ENCODE peak calls at places on chromosome 6, in five cellular contexts. One of them, this sample, is unnamed.

GRCh38 chr6:168099201-168100010 is 20.4 kb upstream of the FRMD1 start:
- DNase-seq in HCT116: no peak
- DNase-seq in left lung: no peak
- DNase-seq in aorta: peak; percentile 33
- DNase-seq in CD4-positive, CD25-positive, alpha-beta regulatory T cell: no peak
- DNase-seq in this sample: no peak

GRCh38 chr6:87237804-87238203 is 82.4 kb downstream of the ZNF292 start:
- DNase-seq in HCT116: peak; percentile 18
- DNase-seq in left lung: no peak
- DNase-seq in aorta: no peak
- DNase-seq in CD4-positive, CD25-positive, alpha-beta regulatory T cell: peak; percentile 38
- DNase-seq in this sample: no peak

GRCh38 chr6:46513533-46513932 is 22.3 kb upstream of the RCAN2 start:
- DNase-seq in HCT116: no peak
- DNase-seq in left lung: no peak
- DNase-seq in aorta: no peak
- DNase-seq in CD4-positive, CD25-positive, alpha-beta regulatory T cell: no peak
- DNase-seq in this sample: no peak

GRCh38 chr6:144264270-144265060 is 20.7 kb upstream of the UTRN start:
- DNase-seq in HCT116: peak; percentile 71
- DNase-seq in left lung: no peak
- DNase-seq in aorta: peak; percentile 59
- DNase-seq in CD4-positive, CD25-positive, alpha-beta regulatory T cell: no peak
- DNase-seq in this sample: no peak

GRCh38 chr6:111096246-111096645 is 8.9 kb downstream of the SLC16A10 start:
- DNase-seq in HCT116: no peak
- DNase-seq in left lung: no peak
- DNase-seq in aorta: no peak
- DNase-seq in CD4-positive, CD25-positive, alpha-beta regulatory T cell: peak; percentile 73
- DNase-seq in this sample: peak; percentile 75

GRCh38 chr6:155347800-155348199 is 33.5 kb upstream of the TFB1M start:
- DNase-seq in HCT116: no peak
- DNase-seq in left lung: no peak
- DNase-seq in aorta: no peak
- DNase-seq in CD4-positive, CD25-positive, alpha-beta regulatory T cell: no peak
- DNase-seq in this sample: no peak

GRCh38 chr6:155311076-155311475 is 3.2 kb downstream of the TFB1M start:
- DNase-seq in HCT116: no peak
- DNase-seq in left lung: no peak
- DNase-seq in aorta: no peak
- DNase-seq in CD4-positive, CD25-positive, alpha-beta regulatory T cell: no peak
- DNase-seq in this sample: no peak

GRCh38 chr6:49849121-49849907 is 17.0 kb downstream of the CRISP1 start:
- DNase-seq in HCT116: peak; percentile 56
- DNase-seq in left lung: no peak
- DNase-seq in aorta: no peak
- DNase-seq in CD4-positive, CD25-positive, alpha-beta regulatory T cell: peak; percentile 42
- DNase-seq in this sample: peak; percentile 30

GRCh38 chr6:169337881-169338445 is 84.3 kb upstream of the THBS2 start:
- DNase-seq in HCT116: no peak
- DNase-seq in left lung: no peak
- DNase-seq in aorta: no peak
- DNase-seq in CD4-positive, CD25-positive, alpha-beta regulatory T cell: no peak
- DNase-seq in this sample: no peak

GRCh38 chr6:7912024-7912423 is 1.4 kb upstream of the TXNDC5 start:
- DNase-seq in HCT116: no peak
- DNase-seq in left lung: no peak
- DNase-seq in aorta: no peak
- DNase-seq in CD4-positive, CD25-positive, alpha-beta regulatory T cell: no peak
- DNase-seq in this sample: no peak

DNA sequence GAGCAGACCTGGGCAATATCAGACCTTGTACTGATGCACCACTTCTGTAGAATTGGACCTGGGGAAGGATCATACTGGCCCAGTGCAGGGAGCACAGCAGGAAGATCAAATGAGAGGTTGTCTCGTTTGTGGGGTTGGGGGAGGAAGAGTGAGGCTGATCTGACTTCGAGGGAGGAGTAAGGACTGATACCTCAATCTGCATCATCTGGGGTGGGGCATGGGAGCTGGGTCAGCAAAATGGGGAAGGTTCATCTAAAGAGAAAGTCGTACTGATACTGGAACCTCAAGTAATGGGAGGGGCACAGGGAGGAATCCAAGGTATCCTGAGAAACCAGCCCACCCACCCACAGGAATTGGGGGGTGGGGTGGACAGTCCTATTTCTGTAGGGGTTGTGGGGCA is 3.7 kb downstream of the RNF39 start:
- DNase-seq in HCT116: no peak
- DNase-seq in left lung: no peak
- DNase-seq in aorta: no peak
- DNase-seq in CD4-positive, CD25-positive, alpha-beta regulatory T cell: no peak
- DNase-seq in this sample: no peak
- H3K27me3 ChIP-seq in HCT116: no peaks in the 10 kb centered on the region
- H3K27me3 ChIP-seq in left lung: peaks cover 19% of the 10 kb centered on the region
- H3K27me3 ChIP-seq in aorta: no peaks in the 10 kb centered on the region
- H3K27me3 ChIP-seq in CD4-positive, CD25-positive, alpha-beta regulatory T cell: peaks cover 26% of the 10 kb centered on the region
- H3K27me3 ChIP-seq in this sample: no peaks in the 10 kb centered on the region

GRCh38 chr6:31658158-31658688 is 2.4 kb downstream of the C6orf47 start:
- DNase-seq in HCT116: no peak
- DNase-seq in left lung: peak; percentile 40
- DNase-seq in aorta: no peak
- DNase-seq in CD4-positive, CD25-positive, alpha-beta regulatory T cell: no peak
- DNase-seq in this sample: no peak
- H3K4me3 ChIP-seq in HCT116: no peak overlapping the region
- H3K4me3 ChIP-seq in left lung: no peak overlapping the region
- H3K4me3 ChIP-seq in aorta: no peak overlapping the region
- H3K4me3 ChIP-seq in CD4-positive, CD25-positive, alpha-beta regulatory T cell: no peak overlapping the region
- H3K4me3 ChIP-seq in this sample: no peak overlapping the region

DNA sequence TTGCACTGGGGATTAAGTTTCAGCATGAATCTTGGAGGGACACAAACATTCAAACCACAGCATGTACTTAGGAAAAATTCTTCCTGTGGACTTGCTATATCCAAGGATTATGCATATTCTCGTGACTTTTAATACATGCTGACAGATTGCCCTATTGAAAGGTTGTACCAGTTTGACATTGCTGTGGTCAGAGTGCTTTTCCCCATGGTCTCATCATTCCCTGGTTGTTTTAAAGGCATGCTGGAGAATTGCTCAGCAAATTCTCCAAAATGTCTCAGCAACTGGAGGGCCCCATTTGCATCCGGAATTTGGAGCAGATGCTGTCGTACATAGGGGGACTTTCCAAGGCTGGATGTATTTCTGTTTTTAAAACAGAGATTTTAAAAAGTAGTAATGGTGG is 7.4 kb downstream of the HECA start:
- DNase-seq in HCT116: no peak
- DNase-seq in left lung: no peak
- DNase-seq in aorta: no peak
- DNase-seq in CD4-positive, CD25-positive, alpha-beta regulatory T cell: no peak
- DNase-seq in this sample: no peak
- H3K4me1 ChIP-seq in HCT116: no peaks in the 10 kb centered on the region
- H3K4me1 ChIP-seq in left lung: peaks cover 71% of the 10 kb centered on the region
- H3K4me1 ChIP-seq in aorta: peaks cover 8% of the 10 kb centered on the region
- H3K4me1 ChIP-seq in CD4-positive, CD25-positive, alpha-beta regulatory T cell: peaks cover 87% of the 10 kb centered on the region
- H3K4me1 ChIP-seq in this sample: peaks cover 65% of the 10 kb centered on the region

GRCh38 chr6:43274127-43274915 is 23.7 kb upstream of the SLC22A7 start:
- DNase-seq in HCT116: no peak
- DNase-seq in left lung: no peak
- DNase-seq in aorta: no peak
- DNase-seq in CD4-positive, CD25-positive, alpha-beta regulatory T cell: no peak
- DNase-seq in this sample: no peak

GRCh38 chr6:43275782-43276179 is 22.3 kb upstream of the SLC22A7 start:
- DNase-seq in HCT116: no peak
- DNase-seq in left lung: peak; percentile 27
- DNase-seq in aorta: no peak
- DNase-seq in CD4-positive, CD25-positive, alpha-beta regulatory T cell: peak; percentile 19
- DNase-seq in this sample: no peak

GRCh38 chr6:43274916-43275597 is 23.0 kb upstream of the SLC22A7 start:
- DNase-seq in HCT116: no peak
- DNase-seq in left lung: peak; percentile 78
- DNase-seq in aorta: no peak
- DNase-seq in CD4-positive, CD25-positive, alpha-beta regulatory T cell: no peak
- DNase-seq in this sample: peak; percentile 10

GRCh38 chr6:43271944-43272343 is 26.1 kb upstream of the SLC22A7 start:
- DNase-seq in HCT116: no peak
- DNase-seq in left lung: no peak
- DNase-seq in aorta: no peak
- DNase-seq in CD4-positive, CD25-positive, alpha-beta regulatory T cell: no peak
- DNase-seq in this sample: no peak

DNA sequence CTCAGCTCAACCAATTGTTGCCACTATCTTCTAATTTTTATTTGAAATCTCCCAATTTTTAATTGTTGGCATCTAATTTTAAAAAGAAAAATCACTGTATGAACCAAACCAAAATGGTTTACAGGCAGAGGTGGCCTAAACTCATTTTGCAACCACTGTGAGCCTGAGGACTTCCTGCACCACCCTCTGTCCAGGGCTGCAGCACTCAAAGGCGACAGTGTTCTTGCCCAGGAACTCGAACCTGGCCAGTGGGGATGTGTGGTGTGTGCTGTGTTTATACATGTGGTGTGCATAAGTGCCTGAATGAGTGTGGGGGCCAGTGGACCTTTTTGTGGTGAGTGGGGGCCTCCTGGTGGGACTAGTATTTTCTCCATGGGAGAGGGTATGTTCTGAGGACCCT is 24.4 kb upstream of the SLC22A7 start:
- DNase-seq in HCT116: no peak
- DNase-seq in left lung: no peak
- DNase-seq in aorta: no peak
- DNase-seq in CD4-positive, CD25-positive, alpha-beta regulatory T cell: no peak
- DNase-seq in this sample: no peak
- H3K27me3 ChIP-seq in HCT116: no peaks in the 10 kb centered on the region
- H3K27me3 ChIP-seq in left lung: peaks cover 17% of the 10 kb centered on the region
- H3K27me3 ChIP-seq in aorta: no peaks in the 10 kb centered on the region
- H3K27me3 ChIP-seq in CD4-positive, CD25-positive, alpha-beta regulatory T cell: peaks cover 3% of the 10 kb centered on the region
- H3K27me3 ChIP-seq in this sample: no peaks in the 10 kb centered on the region

DNA sequence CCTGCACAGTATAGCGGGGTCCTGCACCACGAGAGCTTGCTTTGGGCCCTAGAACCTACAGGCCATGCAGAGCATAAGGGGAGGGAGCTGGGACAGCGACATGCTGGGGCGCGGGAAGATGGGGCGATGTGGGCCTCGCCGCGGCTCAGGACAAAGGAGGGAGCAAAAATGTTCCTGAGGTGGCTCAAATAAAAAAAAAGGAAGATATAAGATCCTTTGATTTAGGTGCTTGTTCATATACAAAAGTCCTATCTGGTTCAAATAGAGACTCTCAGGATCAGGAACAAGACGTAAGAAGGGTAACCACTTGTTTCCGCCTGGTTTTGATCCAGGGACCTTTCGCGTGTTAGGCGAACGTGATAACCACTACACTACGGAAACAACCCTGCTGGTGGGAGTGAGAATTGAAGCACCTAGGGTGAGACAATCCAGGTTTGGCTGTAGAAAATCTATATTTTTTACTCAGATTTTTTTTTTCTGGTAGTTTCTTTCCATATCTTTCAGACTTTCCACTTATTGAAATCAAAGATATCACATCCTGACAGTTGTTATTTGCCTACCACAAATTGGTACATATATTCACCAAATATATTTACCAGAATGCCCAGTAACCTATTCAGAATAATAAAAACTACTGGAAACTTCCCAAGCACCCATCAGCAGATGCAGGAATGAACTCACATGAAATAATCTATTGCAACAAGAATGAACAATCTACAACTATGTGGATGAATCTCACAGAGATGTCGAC is 177.9 kb upstream of the ZNF184 start:
- DNase-seq in HCT116: peak; percentile 78
- DNase-seq in left lung: no peak
- DNase-seq in aorta: no peak
- DNase-seq in CD4-positive, CD25-positive, alpha-beta regulatory T cell: peak; percentile 62
- DNase-seq in this sample: no peak
- H3K4me3 ChIP-seq in HCT116: peak overlapping the region; percentile 2
- H3K4me3 ChIP-seq in left lung: no peak overlapping the region
- H3K4me3 ChIP-seq in aorta: no peak overlapping the region
- H3K4me3 ChIP-seq in CD4-positive, CD25-positive, alpha-beta regulatory T cell: no peak overlapping the region
- H3K4me3 ChIP-seq in this sample: no peak overlapping the region

GRCh38 chr6:109296305-109296915 is 85.9 kb downstream of the CD164 start:
- DNase-seq in HCT116: no peak
- DNase-seq in left lung: no peak
- DNase-seq in aorta: no peak
- DNase-seq in CD4-positive, CD25-positive, alpha-beta regulatory T cell: no peak
- DNase-seq in this sample: no peak
- H3K4me1 ChIP-seq in HCT116: peaks cover 14% of the 10 kb centered on the region
- H3K4me1 ChIP-seq in left lung: no peaks in the 10 kb centered on the region
- H3K4me1 ChIP-seq in aorta: no peaks in the 10 kb centered on the region
- H3K4me1 ChIP-seq in CD4-positive, CD25-positive, alpha-beta regulatory T cell: no peaks in the 10 kb centered on the region
- H3K4me1 ChIP-seq in this sample: no peaks in the 10 kb centered on the region

DNA sequence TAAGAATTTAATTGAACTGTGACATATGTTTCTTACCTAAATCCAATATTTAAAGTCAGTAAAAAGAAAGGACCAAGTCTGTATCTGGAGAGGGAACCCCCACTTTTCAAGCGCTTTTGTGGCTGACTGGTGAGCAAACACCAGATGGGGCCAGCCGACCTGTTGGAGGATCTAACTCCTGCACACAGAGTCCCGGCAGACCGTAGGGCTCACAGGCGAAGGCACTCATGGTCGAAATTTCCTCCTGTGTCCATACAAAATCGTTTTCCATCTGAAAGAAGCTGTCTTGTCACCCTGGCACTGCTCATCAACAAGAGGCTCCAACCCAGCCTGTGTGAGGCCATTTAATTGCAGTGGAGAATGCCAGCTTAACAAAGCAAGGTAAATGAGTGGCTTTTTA is 94.0 kb downstream of the SCML4 start:
- DNase-seq in HCT116: no peak
- DNase-seq in left lung: no peak
- DNase-seq in aorta: no peak
- DNase-seq in CD4-positive, CD25-positive, alpha-beta regulatory T cell: no peak
- DNase-seq in this sample: peak; percentile 62
- H3K27me3 ChIP-seq in HCT116: peaks cover 37% of the 10 kb centered on the region
- H3K27me3 ChIP-seq in left lung: no peaks in the 10 kb centered on the region
- H3K27me3 ChIP-seq in aorta: no peaks in the 10 kb centered on the region
- H3K27me3 ChIP-seq in CD4-positive, CD25-positive, alpha-beta regulatory T cell: no peaks in the 10 kb centered on the region
- H3K27me3 ChIP-seq in this sample: no peaks in the 10 kb centered on the region

GRCh38 chr6:3358413-3359090 is 98.3 kb downstream of the SLC22A23 start:
- DNase-seq in HCT116: no peak
- DNase-seq in left lung: no peak
- DNase-seq in aorta: no peak
- DNase-seq in CD4-positive, CD25-positive, alpha-beta regulatory T cell: no peak
- DNase-seq in this sample: no peak

GRCh38 chr6:3355358-3356055 is 96.8 kb downstream of the PSMG4 start:
- DNase-seq in HCT116: no peak
- DNase-seq in left lung: no peak
- DNase-seq in aorta: peak; percentile 73
- DNase-seq in CD4-positive, CD25-positive, alpha-beta regulatory T cell: peak; percentile 24
- DNase-seq in this sample: peak; percentile 65

GRCh38 chr6:3357669-3358068 is 98.9 kb downstream of the PSMG4 start:
- DNase-seq in HCT116: no peak
- DNase-seq in left lung: no peak
- DNase-seq in aorta: no peak
- DNase-seq in CD4-positive, CD25-positive, alpha-beta regulatory T cell: no peak
- DNase-seq in this sample: no peak

GRCh38 chr6:3356056-3356823 is 97.5 kb downstream of the PSMG4 start:
- DNase-seq in HCT116: peak; percentile 44
- DNase-seq in left lung: no peak
- DNase-seq in aorta: peak; percentile 90
- DNase-seq in CD4-positive, CD25-positive, alpha-beta regulatory T cell: peak; percentile 63
- DNase-seq in this sample: peak; percentile 69

GRCh38 chr6:3356824-3357420 is 98.2 kb downstream of the PSMG4 start:
- DNase-seq in HCT116: no peak
- DNase-seq in left lung: no peak
- DNase-seq in aorta: no peak
- DNase-seq in CD4-positive, CD25-positive, alpha-beta regulatory T cell: no peak
- DNase-seq in this sample: no peak
- H3K4me3 ChIP-seq in HCT116: no peak overlapping the region
- H3K4me3 ChIP-seq in left lung: no peak overlapping the region
- H3K4me3 ChIP-seq in aorta: no peak overlapping the region
- H3K4me3 ChIP-seq in CD4-positive, CD25-positive, alpha-beta regulatory T cell: peak overlapping the region; percentile 74
- H3K4me3 ChIP-seq in this sample: peak overlapping the region; percentile 65

This sample was measured in naive thymus-derived CD4-positive, alpha-beta T cell.